ENCODE peak calls at places on chromosomes 7 and 10, in five cellular contexts. C is iris pigment epithelial cell; I is RWPE1; D is activated CD8-positive, alpha-beta memory T cell treated with anti-CD3 and anti-CD28 coated beads for 48 hours; S is GM10248. T is an unnamed sample.

GRCh38 chr7:127000725-127001124 is 252.0 kb downstream of the GRM8 start:
- DNase-seq in C (no peak), I (no peak), D (no peak), S (no peak), T (no peak)

GRCh38 chr10:133258066-133258817 is 18.4 kb downstream of the ADAM8 start:
- DNase-seq in C (no peak), I (no peak), D (peak; percentile 25), S (no peak), T (no peak)

GRCh38 chr7:105402221-105403095 is 13.7 kb upstream of the SRPK2 start:
- DNase-seq in C (peak; percentile 64), I (no peak), D (no peak), S (no peak), T (no peak)

GRCh38 chr10:3331680-3332230 is 159.2 kb upstream of the PITRM1 start:
- DNase-seq in C (no peak), I (no peak), D (no peak), S (no peak), T (no peak)

GRCh38 chr7:148296994-148297644 is 293.4 kb upstream of the C7orf33 start:
- DNase-seq in C (no peak), I (no peak), D (no peak), S (no peak), T (no peak)

GRCh38 chr7:4247106-4247876 is 434.8 kb upstream of the FOXK1 start:
- DNase-seq in C (no peak), I (no peak), D (no peak), S (no peak), T (no peak)

GRCh38 chr7:142905759-142906158 is 20.2 kb upstream of the TRPV6 start:
- DNase-seq in C (no peak), I (no peak), D (no peak), S (no peak), T (no peak)

GRCh38 chr7:95999481-95999880 is 227.1 kb downstream of the DYNC1I1 start:
- DNase-seq in C (peak; percentile 1), I (no peak), D (no peak), S (no peak), T (no peak)

GRCh38 chr7:47807756-47808155 is 140.5 kb downstream of the PKD1L1 start:
- DNase-seq in C (no peak), I (no peak), D (no peak), S (no peak), T (no peak)

GRCh38 chr10:49761201-49761788 is 828 bp downstream of the OGDHL start:
- DNase-seq in C (no peak), I (no peak), D (no peak), S (peak; percentile 18), T (peak; percentile 34)